ENCODE peak calls at places on chromosomes 1 and 21, in four cellular contexts. One of them, this sample, is unnamed.

GRCh38 chr1:181392613-181393170 is 90.6 kb upstream of the CACNA1E start:
- DNase-seq in HT1080: peak
- DNase-seq in substantia nigra: no peak
- DNase-seq in memory B cell: no peak
- DNase-seq in this sample: peak

GRCh38 chr1:185840880-185841279 is 106.7 kb downstream of the HMCN1 start:
- DNase-seq in memory B cell: no peak
- DNase-seq in substantia nigra: no peak
- DNase-seq in HT1080: no peak
- DNase-seq in this sample: no peak

GRCh38 chr1:10378071-10378841 is 20.6 kb upstream of the PGD start:
- DNase-seq in HT1080: peak
- DNase-seq in substantia nigra: peak
- DNase-seq in memory B cell: no peak
- DNase-seq in this sample: peak

GRCh38 chr1:168092566-168093355 is 44.0 kb downstream of the GPR161 start:
- DNase-seq in substantia nigra: no peak
- DNase-seq in memory B cell: no peak
- DNase-seq in HT1080: no peak
- DNase-seq in this sample: no peak

GRCh38 chr1:23558140-23558871 is 995 bp downstream of the ID3 start:
- DNase-seq in HT1080: peak
- DNase-seq in memory B cell: no peak
- DNase-seq in substantia nigra: no peak
- DNase-seq in this sample: no peak

GRCh38 chr1:77413541-77414335 is 131.9 kb downstream of the AK5 start:
- DNase-seq in HT1080: no peak
- DNase-seq in substantia nigra: no peak
- DNase-seq in memory B cell: no peak
- DNase-seq in this sample: no peak

GRCh38 chr1:203170625-203171330 is 4.8 kb downstream of the MYBPH start:
- DNase-seq in HT1080: peak
- DNase-seq in memory B cell: no peak
- DNase-seq in substantia nigra: no peak
- DNase-seq in this sample: no peak

GRCh38 chr1:166573199-166573598 is 266.1 kb upstream of the POGK start:
- DNase-seq in HT1080: no peak
- DNase-seq in memory B cell: no peak
- DNase-seq in substantia nigra: no peak
- DNase-seq in this sample: no peak

GRCh38 chr1:46405724-46406123 is 11.6 kb downstream of the FAAH start:
- DNase-seq in memory B cell: no peak
- DNase-seq in HT1080: no peak
- DNase-seq in substantia nigra: no peak
- DNase-seq in this sample: no peak

GRCh38 chr1:18927082-18927653 is 24.8 kb upstream of the ALDH4A1 start:
- DNase-seq in HT1080: no peak
- DNase-seq in substantia nigra: no peak
- DNase-seq in memory B cell: no peak
- DNase-seq in this sample: no peak

GRCh38 chr1:24910751-24911650 is 19.1 kb downstream of the RUNX3 start:
- DNase-seq in memory B cell: no peak
- DNase-seq in HT1080: no peak
- DNase-seq in substantia nigra: no peak
- DNase-seq in this sample: no peak

GRCh38 chr1:33050221-33051076 is 13.8 kb upstream of the AK2 start:
- DNase-seq in HT1080: peak
- DNase-seq in substantia nigra: no peak
- DNase-seq in memory B cell: no peak
- DNase-seq in this sample: no peak

GRCh38 chr1:2650967-2651645 is 18.3 kb upstream of the MMEL1 start:
- DNase-seq in HT1080: no peak
- DNase-seq in substantia nigra: no peak
- DNase-seq in memory B cell: no peak
- DNase-seq in this sample: no peak

GRCh38 chr1:159942700-159943640 is 2.4 kb downstream of the IGSF9 start:
- DNase-seq in HT1080: no peak
- DNase-seq in substantia nigra: no peak
- DNase-seq in memory B cell: no peak
- DNase-seq in this sample: no peak

GRCh38 chr1:89548486-89548857 is 23.8 kb downstream of the LRRC8B start:
- DNase-seq in HT1080: no peak
- DNase-seq in memory B cell: no peak
- DNase-seq in substantia nigra: no peak
- DNase-seq in this sample: no peak

GRCh38 chr1:207007352-207008033 is 25.1 kb downstream of the C1orf116 start:
- DNase-seq in HT1080: peak
- DNase-seq in substantia nigra: no peak
- DNase-seq in memory B cell: no peak
- DNase-seq in this sample: peak

GRCh38 chr1:11052839-11053757 is 6.1 kb upstream of the MASP2 start:
- DNase-seq in memory B cell: no peak
- DNase-seq in HT1080: no peak
- DNase-seq in substantia nigra: no peak
- DNase-seq in this sample: no peak

GRCh38 chr1:92538048-92538412 is 51.3 kb upstream of the GFI1 start:
- DNase-seq in substantia nigra: no peak
- DNase-seq in memory B cell: no peak
- DNase-seq in HT1080: peak
- DNase-seq in this sample: no peak

GRCh38 chr1:218494000-218494399 is 148.9 kb downstream of the TGFB2 start:
- DNase-seq in memory B cell: no peak
- DNase-seq in substantia nigra: no peak
- DNase-seq in HT1080: no peak
- DNase-seq in this sample: no peak

GRCh38 chr1:64041366-64042131 is 161.9 kb upstream of the UBE2U start:
- DNase-seq in memory B cell: no peak
- DNase-seq in substantia nigra: no peak
- DNase-seq in HT1080: no peak
- DNase-seq in this sample: no peak

GRCh38 chr21:25396135-25396711 is 211.1 kb downstream of the MRPL39 start:
- DNase-seq in substantia nigra: no peak
- DNase-seq in memory B cell: no peak
- DNase-seq in HT1080: peak
- DNase-seq in this sample: no peak

This sample was measured in HS-5.